ENCODE peak calls at places on chromosomes 4 and X, in seven cellular contexts. A is left ventricle myocardium inferior; F is psoas muscle; K is OCI-LY7; C is Panc1; N is pancreas; B is CD8-positive, alpha-beta T cell. M is an unnamed sample.

GRCh38 chr4:156598138-156598681 is 373.4 kb downstream of the PDGFC start:
- DNase-seq in K (no peak), N (no peak), B (no peak), F (no peak), C (no peak), A (no peak), M (no peak)

GRCh38 chrX:130155564-130155963 is 10.1 kb downstream of the AIFM1 start:
- DNase-seq in N (no peak), B (no peak), K (no peak), F (no peak), C (no peak), A (no peak), M (no peak)

GRCh38 chrX:3252744-3253143 is 93.7 kb downstream of the MXRA5 start:
- DNase-seq in F (no peak), K (no peak), B (no peak), A (no peak), N (peak), C (no peak), M (no peak)

GRCh38 chr4:7867191-7867590 is 72.5 kb downstream of the AFAP1 start:
- DNase-seq in F (no peak), K (no peak), N (no peak), C (no peak), A (no peak), B (no peak), M (no peak)

GRCh38 chr4:122555216-122555615 is 65.7 kb downstream of the IL21 start:
- DNase-seq in B (no peak), K (no peak), F (no peak), C (no peak), A (no peak), N (no peak), M (no peak)

GRCh38 chr4:16908377-16909021 is 10.1 kb upstream of the LDB2 start:
- DNase-seq in C (no peak), K (no peak), F (no peak), N (no peak), B (no peak), A (no peak), M (no peak)

GRCh38 chr4:83387922-83388676 is 53.5 kb upstream of the HPSE start:
- DNase-seq in N (no peak), K (peak), F (no peak), B (peak), C (no peak), A (no peak), M (no peak)

GRCh38 chr4:6752486-6752829 is 30.1 kb upstream of the KIAA0232 start:
- DNase-seq in F (no peak), C (no peak), B (no peak), K (no peak), A (no peak), N (no peak), M (no peak)

GRCh38 chrX:120549483-120550452 is 11.0 kb downstream of the CUL4B start:
- DNase-seq in B (no peak), F (no peak), N (no peak), C (peak), K (no peak), A (no peak), M (no peak)

GRCh38 chr4:743463-744211 is 38.0 kb downstream of the PCGF3 start:
- DNase-seq in N (no peak), B (no peak), K (no peak), A (no peak), C (no peak), F (peak), M (no peak)

GRCh38 chrX:136227948-136228584 is 23.1 kb downstream of the MAP7D3 start:
- DNase-seq in B (no peak), N (no peak), K (no peak), C (no peak), A (no peak), F (no peak), M (no peak)

GRCh38 chr4:24024597-24024996 is 134.8 kb upstream of the PPARGC1A start:
- DNase-seq in C (no peak), K (no peak), B (no peak), A (no peak), N (no peak), F (no peak), M (no peak)

GRCh38 chrX:71958281-71958675 is 47.6 kb downstream of the NHSL2 start:
- DNase-seq in C (no peak), N (no peak), B (no peak), A (no peak), K (no peak), F (no peak), M (no peak)

GRCh38 chrX:39957816-39958561 is 139.8 kb downstream of the BCOR start:
- DNase-seq in C (no peak), B (no peak), F (no peak), A (no peak), K (no peak), N (no peak), M (no peak)

GRCh38 chr4:62928483-62928882 is 1480.8 kb downstream of the TECRL start:
- DNase-seq in K (no peak), F (no peak), A (no peak), C (no peak), N (no peak), B (no peak), M (no peak)

GRCh38 chrX:107712231-107713204 is 63.1 kb downstream of the TSC22D3 start:
- DNase-seq in B (no peak), F (peak), N (no peak), K (no peak), A (no peak), C (no peak), M (no peak)

GRCh38 chr4:53644607-53645006 is 53.3 kb upstream of the LNX1 start:
- DNase-seq in B (no peak), A (no peak), F (no peak), K (no peak), N (peak), C (no peak), M (no peak)

GRCh38 chr4:103845075-103845474 is 125.3 kb upstream of the TACR3 start:
- DNase-seq in N (no peak), C (no peak), B (no peak), F (no peak), K (no peak), A (no peak), M (no peak)

GRCh38 chr4:101155368-101155767 is 192.0 kb downstream of the PPP3CA start:
- DNase-seq in K (no peak), B (no peak), F (no peak), C (no peak), A (no peak), N (no peak), M (no peak)

GRCh38 chr4:185304944-185305690 is 90.6 kb downstream of the LRP2BP start:
- DNase-seq in K (peak), B (no peak), C (no peak), A (no peak), N (no peak), F (no peak), M (no peak)

GRCh38 chrX:53223955-53224859 is 800 bp downstream of the KDM5C start:
- DNase-seq in C (peak), A (no peak), N (peak), F (peak), K (peak), B (peak), M (no peak)

GRCh38 chrX:124555036-124555595 is 208.8 kb downstream of the SH2D1A start:
- DNase-seq in C (no peak), F (no peak), K (no peak), N (no peak), A (no peak), B (no peak), M (no peak)

GRCh38 chrX:128973033-128973432 is 550.3 kb downstream of the SMARCA1 start:
- DNase-seq in K (peak), N (no peak), A (no peak), C (no peak), B (no peak), F (no peak), M (no peak)

GRCh38 chrX:14015941-14016340 is 13.8 kb downstream of the GEMIN8 start:
- DNase-seq in N (no peak), B (no peak), C (no peak), A (no peak), K (no peak), F (no peak), M (no peak)

GRCh38 chr4:77001907-77002306 is 52.4 kb downstream of the SEPTIN11 start:
- DNase-seq in K (no peak), C (no peak), A (no peak), F (no peak), B (no peak), N (no peak), M (no peak)

GRCh38 chr4:131091896-131092295 is 1995.9 kb downstream of the C4orf33 start:
- DNase-seq in N (no peak), F (no peak), A (no peak), K (peak), B (no peak), C (no peak), M (peak)

GRCh38 chr4:83054928-83055327 is 19.9 kb downstream of the COPS4 start:
- DNase-seq in N (no peak), F (no peak), B (no peak), K (peak), C (no peak), A (no peak), M (no peak)

GRCh38 chrX:135213200-135213844 is 38.5 kb upstream of the ETDA start:
- DNase-seq in N (no peak), B (no peak), A (no peak), K (no peak), C (no peak), F (no peak), M (no peak)

GRCh38 chrX:115535844-115536243 is 25.1 kb upstream of the PLS3 start:
- DNase-seq in N (no peak), F (no peak), A (no peak), C (no peak), B (no peak), K (no peak), M (no peak)

GRCh38 chrX:79259073-79259689 is 108.0 kb downstream of the ITM2A start:
- DNase-seq in C (no peak), A (no peak), F (no peak), K (peak), B (peak), N (no peak), M (peak)

GRCh38 chrX:65993915-65994460 is 45.9 kb downstream of the VSIG4 start:
- DNase-seq in A (no peak), K (no peak), F (no peak), C (no peak), N (no peak), B (no peak), M (no peak)

GRCh38 chrX:22124098-22124497 is 92.0 kb downstream of the PHEX start:
- DNase-seq in K (no peak), F (no peak), A (no peak), C (no peak), N (no peak), B (no peak), M (no peak)

GRCh38 chr4:83013931-83014330 is 3.3 kb upstream of the LIN54 start:
- DNase-seq in C (no peak), K (peak), F (no peak), B (no peak), A (no peak), N (no peak), M (no peak)

GRCh38 chr4:173782660-173783059 is 252.6 kb upstream of the HAND2 start:
- DNase-seq in B (no peak), K (no peak), A (no peak), F (no peak), C (no peak), N (no peak), M (no peak)

GRCh38 chr4:173777421-173777820 is 247.4 kb upstream of the HAND2 start:
- DNase-seq in A (no peak), F (no peak), K (no peak), N (no peak), B (no peak), C (no peak), M (no peak)

DNA sequence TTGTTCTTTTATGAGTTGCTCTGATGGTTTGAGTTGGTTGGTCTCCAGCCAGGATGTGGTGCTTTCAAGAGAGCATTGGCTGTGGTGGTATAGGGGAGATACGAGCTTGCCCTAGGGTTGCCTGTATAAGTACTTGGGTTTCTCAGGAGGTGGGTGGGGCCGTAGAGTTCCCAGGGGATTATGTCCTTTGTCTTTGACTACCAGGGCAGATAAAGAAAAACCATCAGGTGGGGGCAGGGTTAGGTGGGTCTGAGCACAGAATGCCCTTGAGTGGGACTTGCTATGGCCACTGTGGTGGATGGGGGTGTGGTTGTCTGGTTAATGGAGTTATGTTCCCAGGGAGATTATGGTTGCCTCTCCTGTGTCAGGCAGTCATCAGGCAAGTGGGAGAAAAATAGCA is 247.9 kb upstream of the HAND2 start:
- DNase-seq in A (no peak), K (no peak), F (no peak), C (no peak), N (no peak), B (no peak), M (no peak)
- H3K27ac ChIP-seq in A (no peak), K (no peak), F (no peak), C (no peak), N (no peak), B (no peak), M (no peak)

DNA sequence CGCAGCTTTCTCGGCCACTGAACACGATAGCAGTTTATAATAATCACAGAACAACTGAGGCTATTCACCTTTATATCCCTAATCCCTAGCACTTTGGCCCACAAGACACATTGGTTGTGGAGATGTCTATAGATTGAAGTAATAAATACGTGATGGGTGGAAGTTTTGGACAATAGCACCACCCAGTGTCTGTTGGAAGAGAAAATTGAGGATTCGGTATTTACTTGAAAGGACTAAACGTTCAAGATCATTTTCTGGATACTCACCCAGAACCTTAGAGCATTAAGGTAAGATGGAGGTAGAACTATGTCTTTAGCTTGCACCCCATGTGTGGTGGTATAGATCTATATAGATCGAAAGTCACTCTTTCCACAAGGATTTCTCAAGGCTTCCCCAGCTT is 792 bp upstream of the TMSB15A start:
- DNase-seq in K (no peak), A (no peak), F (no peak), N (no peak), B (no peak), C (no peak), M (no peak)
- H3K27ac ChIP-seq in K (no peak), A (no peak), F (no peak), N (no peak), B (no peak), C (no peak), M (no peak)

DNA sequence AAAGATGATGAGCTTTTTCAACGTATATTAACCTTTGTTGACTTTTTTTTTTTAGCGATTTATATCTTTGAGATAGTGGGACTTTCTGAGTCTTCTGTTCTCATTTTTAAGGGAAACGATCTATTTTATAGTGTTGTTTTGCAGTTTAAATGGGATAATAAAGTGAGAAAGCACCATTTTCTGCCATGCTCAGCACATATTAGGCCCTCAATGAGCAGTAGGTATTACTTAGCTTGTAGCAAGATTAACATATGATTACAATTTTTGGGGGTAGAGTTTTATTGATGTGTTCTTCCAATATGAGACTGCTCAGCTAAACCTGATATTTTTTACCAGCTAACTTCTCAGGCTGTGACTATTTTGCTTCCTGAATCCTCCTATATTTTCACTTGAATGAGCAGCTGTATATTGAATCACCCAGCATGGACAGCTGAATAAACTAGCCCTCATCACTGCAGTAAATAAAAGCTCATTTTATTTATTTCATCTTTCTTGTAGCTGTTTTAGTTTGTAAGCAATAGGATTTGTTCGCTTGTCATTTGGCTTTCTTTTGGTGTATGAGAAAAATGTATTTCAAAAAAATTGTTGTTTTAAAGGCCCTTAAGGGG is 43.7 kb downstream of the UGT8 start:
- DNase-seq in F (no peak), N (no peak), K (no peak), B (no peak), A (no peak), C (no peak), M (no peak)
- H3K27ac ChIP-seq in F (no peak), N (no peak), K (no peak), B (no peak), A (no peak), C (no peak), M (peak)

GRCh38 chr4:47835489-47835888 is 2.4 kb downstream of the CORIN start:
- DNase-seq in K (no peak), F (no peak), N (no peak), B (no peak), A (no peak), C (no peak), M (no peak)
- H3K27ac ChIP-seq in K (no peak), F (no peak), N (no peak), B (no peak), A (peak), C (no peak), M (no peak)

GRCh38 chrX:24147165-24147564 is 2.4 kb upstream of the ZFX start:
- DNase-seq in C (no peak), A (no peak), N (no peak), B (no peak), K (no peak), F (no peak), M (no peak)

GRCh38 chrX:24148118-24148517 is 1.4 kb upstream of the ZFX start:
- DNase-seq in C (no peak), B (no peak), K (peak), A (no peak), F (no peak), N (no peak), M (no peak)

GRCh38 chrX:24145340-24146186 is 4.0 kb upstream of the ZFX start:
- DNase-seq in C (no peak), A (no peak), B (no peak), N (no peak), F (no peak), K (no peak), M (no peak)

GRCh38 chrX:24144528-24144927 is 5.0 kb upstream of the ZFX start:
- DNase-seq in A (no peak), K (no peak), N (no peak), B (no peak), C (no peak), F (no peak), M (no peak)

DNA sequence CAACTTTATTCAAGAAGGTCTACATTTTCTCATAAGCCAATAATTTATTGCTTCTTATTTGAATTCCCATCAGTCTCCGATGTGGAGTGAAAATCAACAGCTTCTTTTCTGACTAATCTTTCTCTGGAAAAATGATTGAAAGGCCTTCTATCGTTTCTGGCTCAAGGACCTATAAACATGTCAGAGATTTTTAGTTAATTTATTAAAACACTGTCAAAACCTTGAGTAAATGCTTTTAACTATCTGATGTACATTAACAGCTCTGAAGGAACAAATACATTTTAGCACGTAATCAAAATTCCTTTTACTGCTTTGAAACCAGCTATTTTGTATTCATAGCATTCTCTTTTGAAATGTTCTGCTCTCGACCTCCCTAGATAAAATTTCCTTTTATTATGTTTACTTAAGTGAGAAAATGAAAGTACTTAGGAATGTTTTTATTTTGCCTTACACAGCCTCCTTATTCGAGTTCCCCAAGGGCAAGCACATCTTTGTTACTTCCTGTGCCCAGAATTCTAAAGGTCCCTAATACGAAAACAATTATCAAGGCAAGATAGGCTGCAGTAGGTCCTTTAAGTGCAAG is 3.2 kb upstream of the ZFX start:
- DNase-seq in A (no peak), B (no peak), N (no peak), F (no peak), K (no peak), C (no peak), M (no peak)
- H3K27ac ChIP-seq in A (peak), B (no peak), N (peak), F (peak), K (peak), C (peak), M (peak)

DNA sequence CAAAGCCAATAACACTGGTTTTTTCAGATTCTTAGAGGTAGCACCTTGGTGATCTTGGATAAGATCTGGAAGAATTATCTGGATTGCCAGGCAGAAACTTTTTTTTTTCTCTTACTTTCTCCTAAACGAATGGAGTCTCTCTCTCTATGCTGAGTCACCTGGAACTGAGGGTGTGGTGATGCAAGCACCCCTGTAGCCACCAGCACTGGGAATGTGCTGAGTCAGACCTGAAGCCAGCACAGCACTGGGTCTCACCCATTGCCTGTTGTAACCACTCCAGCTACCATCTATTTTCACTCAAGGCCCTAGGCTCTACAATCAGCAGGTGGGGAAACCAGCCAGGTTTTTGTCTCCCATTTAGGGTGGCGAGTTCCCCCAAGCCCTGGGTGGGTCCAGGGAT is 923.8 kb downstream of the RAPGEF2 start:
- DNase-seq in A (no peak), N (no peak), K (no peak), F (no peak), B (no peak), C (no peak), M (no peak)
- H3K27ac ChIP-seq in A (no peak), N (no peak), K (no peak), F (no peak), B (no peak), C (no peak), M (no peak)

GRCh38 chr4:60582167-60582566 is 618.0 kb upstream of the ADGRL3 start:
- DNase-seq in B (no peak), C (no peak), F (no peak), K (no peak), A (no peak), N (no peak), M (no peak)
- H3K27ac ChIP-seq in B (no peak), C (no peak), F (no peak), K (no peak), A (no peak), N (no peak), M (no peak)

DNA sequence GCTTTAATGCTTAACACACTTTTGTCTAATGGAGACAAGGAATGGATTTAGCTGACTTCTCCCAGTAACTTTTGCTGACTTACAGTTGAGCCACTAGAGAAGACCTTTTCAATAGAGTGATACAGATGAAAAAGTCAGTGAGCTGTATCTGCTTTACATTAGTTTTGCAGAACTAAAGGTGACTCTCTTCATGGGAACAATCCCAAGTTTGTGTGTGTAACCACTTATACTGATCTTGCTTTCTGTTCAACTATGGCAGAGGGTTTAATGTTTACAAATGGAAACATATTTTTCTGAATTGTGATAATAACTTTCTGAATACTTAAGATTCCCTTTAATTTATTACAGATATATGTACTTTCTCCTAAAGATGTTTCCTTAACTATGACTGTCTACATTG is 182.6 kb upstream of the PUDP start:
- DNase-seq in N (no peak), B (no peak), C (no peak), F (no peak), A (no peak), K (no peak), M (no peak)
- H3K27ac ChIP-seq in N (no peak), B (no peak), C (no peak), F (no peak), A (no peak), K (no peak), M (no peak)

M was measured in SK-N-MC.